ENCODE peak calls at places on chromosomes 11 and 22, in five cellular contexts. Y, H, V, A and U are unnamed samples.

GRCh38 chr11:78460468-78460867 is 42.8 kb upstream of the GAB2 start:
- DNase-seq in Y (no peak), H (no peak), V (no peak), A (no peak), U (no peak)

GRCh38 chr11:9250139-9250582 is 15.0 kb downstream of the DENND5A start:
- DNase-seq in Y (no peak), H (peak), V (peak), A (no peak), U (peak)

GRCh38 chr11:16013242-16013641 is 343.1 kb downstream of the SOX6 start:
- DNase-seq in Y (no peak), H (no peak), V (no peak), A (no peak), U (no peak)

GRCh38 chr11:119237515-119237914 is 31.4 kb downstream of the CBL start:
- DNase-seq in Y (no peak), H (no peak), V (no peak), A (no peak), U (no peak)

GRCh38 chr22:27372969-27373670 is 428.4 kb downstream of the MN1 start:
- DNase-seq in Y (peak), H (no peak), V (no peak), A (peak), U (no peak)

GRCh38 chr22:38513063-38513462 is 7.0 kb upstream of the DDX17 start:
- DNase-seq in Y (no peak), H (no peak), V (peak), A (peak), U (peak)

GRCh38 chr22:49021926-49022815 is 805.5 kb downstream of the BRD1 start:
- DNase-seq in Y (no peak), H (no peak), V (no peak), A (no peak), U (no peak)

GRCh38 chr11:78564037-78564888 is 10.4 kb downstream of the NARS2 start:
- DNase-seq in Y (peak), H (no peak), V (peak), A (peak), U (peak)

GRCh38 chr11:86160546-86161149 is 83.9 kb upstream of the EED start:
- DNase-seq in Y (no peak), H (no peak), V (no peak), A (no peak), U (no peak)

GRCh38 chr11:90594658-90595057 is 371.8 kb upstream of the CHORDC1 start:
- DNase-seq in Y (no peak), H (no peak), V (no peak), A (no peak), U (no peak)

GRCh38 chr22:49666146-49666809 is 161.4 kb downstream of the BRD1 start:
- DNase-seq in Y (no peak), H (no peak), V (no peak), A (peak), U (no peak)

GRCh38 chr11:65945430-65945911 is at the start of gene TSGA10IP:
- DNase-seq in Y (peak), H (no peak), V (no peak), A (no peak), U (no peak)
- H3K27ac ChIP-seq in Y (peak), H (no peak), V (no peak), A (no peak), U (no peak)

DNA sequence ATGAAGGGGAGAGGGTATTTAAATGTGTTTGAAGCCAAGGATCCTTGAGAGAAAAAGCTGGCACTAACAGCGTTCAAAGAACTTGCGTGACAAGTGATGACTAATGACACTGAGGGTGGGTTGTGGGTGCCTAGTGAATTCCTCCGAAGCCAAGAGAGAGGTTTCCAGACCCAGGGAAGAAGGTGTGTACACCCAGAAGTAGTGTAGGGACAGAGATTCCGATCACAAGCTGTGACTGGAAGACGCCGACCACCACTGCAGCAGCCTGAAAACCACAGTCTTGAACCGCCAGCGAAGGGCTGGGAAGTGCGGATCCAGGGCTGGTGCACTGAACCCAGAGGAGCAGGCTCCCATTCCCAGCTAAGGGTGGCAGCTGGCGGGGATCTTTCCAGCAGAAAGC is 9.5 kb downstream of the PPARA start:
- DNase-seq in Y (no peak), H (no peak), V (no peak), A (no peak), U (no peak)
- H3K27ac ChIP-seq in Y (no peak), H (no peak), V (no peak), A (no peak), U (no peak)

GRCh38 chr11:30489076-30489475 is 97.1 kb downstream of the MPPED2 start:
- DNase-seq in Y (no peak), H (no peak), V (no peak), A (no peak), U (no peak)
- H3K27ac ChIP-seq in Y (no peak), H (no peak), V (no peak), A (peak), U (no peak)

GRCh38 chr11:64543818-64544217 is 47.2 kb upstream of the SLC22A12 start:
- DNase-seq in Y (no peak), H (no peak), V (no peak), A (no peak), U (no peak)

GRCh38 chr11:64544616-64545296 is 46.3 kb upstream of the SLC22A12 start:
- DNase-seq in Y (no peak), H (no peak), V (no peak), A (peak), U (no peak)

GRCh38 chr11:64546600-64546999 is 44.4 kb upstream of the SLC22A12 start:
- DNase-seq in Y (no peak), H (no peak), V (no peak), A (no peak), U (no peak)

GRCh38 chr11:64545605-64546004 is 45.4 kb upstream of the SLC22A12 start:
- DNase-seq in Y (no peak), H (no peak), V (no peak), A (no peak), U (no peak)

DNA sequence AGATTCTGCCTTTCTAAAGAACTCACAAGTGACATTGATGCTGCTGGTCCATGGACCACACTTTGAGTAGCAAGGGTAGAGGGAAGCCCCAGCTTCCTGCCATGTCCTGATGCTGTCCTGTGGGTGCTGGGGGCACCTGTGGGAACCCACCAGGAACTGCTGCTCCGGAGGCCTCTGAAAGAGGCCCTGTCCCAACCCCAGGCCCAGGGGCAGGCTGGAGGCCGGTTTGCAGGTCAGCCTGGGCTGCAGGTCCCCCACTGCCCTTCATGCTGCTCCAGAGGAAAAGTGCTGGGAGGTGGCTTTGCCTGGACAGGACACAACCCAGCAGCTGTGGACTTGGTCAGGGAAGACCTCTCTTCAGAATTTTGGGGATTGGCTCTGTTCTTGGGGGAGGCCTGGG is 44.8 kb upstream of the SLC22A12 start:
- DNase-seq in Y (no peak), H (no peak), V (no peak), A (no peak), U (no peak)
- H3K27ac ChIP-seq in Y (no peak), H (no peak), V (no peak), A (no peak), U (no peak)

GRCh38 chr11:134432776-134433175 is 20.7 kb upstream of the B3GAT1 start:
- DNase-seq in Y (no peak), H (no peak), V (no peak), A (no peak), U (no peak)
- H3K27ac ChIP-seq in Y (no peak), H (no peak), V (no peak), A (no peak), U (no peak)

GRCh38 chr11:94861306-94861845 is 93.2 kb downstream of the AMOTL1 start:
- DNase-seq in Y (no peak), H (no peak), V (no peak), A (no peak), U (no peak)

GRCh38 chr11:94866231-94866827 is 98.2 kb downstream of the AMOTL1 start:
- DNase-seq in Y (peak), H (no peak), V (no peak), A (no peak), U (no peak)

GRCh38 chr11:94868468-94868867 is 100.3 kb downstream of the AMOTL1 start:
- DNase-seq in Y (no peak), H (no peak), V (no peak), A (no peak), U (no peak)

GRCh38 chr11:94866936-94867795 is 99.0 kb downstream of the AMOTL1 start:
- DNase-seq in Y (no peak), H (no peak), V (no peak), A (no peak), U (no peak)

GRCh38 chr11:94864646-94865045 is 96.5 kb downstream of the AMOTL1 start:
- DNase-seq in Y (no peak), H (no peak), V (no peak), A (no peak), U (no peak)
- H3K27ac ChIP-seq in Y (no peak), H (no peak), V (no peak), A (no peak), U (no peak)

GRCh38 chr11:122138759-122139594 is 23.0 kb upstream of the BLID start:
- DNase-seq in Y (no peak), H (no peak), V (no peak), A (no peak), U (no peak)
- H3K27ac ChIP-seq in Y (no peak), H (no peak), V (no peak), A (no peak), U (no peak)

DNA sequence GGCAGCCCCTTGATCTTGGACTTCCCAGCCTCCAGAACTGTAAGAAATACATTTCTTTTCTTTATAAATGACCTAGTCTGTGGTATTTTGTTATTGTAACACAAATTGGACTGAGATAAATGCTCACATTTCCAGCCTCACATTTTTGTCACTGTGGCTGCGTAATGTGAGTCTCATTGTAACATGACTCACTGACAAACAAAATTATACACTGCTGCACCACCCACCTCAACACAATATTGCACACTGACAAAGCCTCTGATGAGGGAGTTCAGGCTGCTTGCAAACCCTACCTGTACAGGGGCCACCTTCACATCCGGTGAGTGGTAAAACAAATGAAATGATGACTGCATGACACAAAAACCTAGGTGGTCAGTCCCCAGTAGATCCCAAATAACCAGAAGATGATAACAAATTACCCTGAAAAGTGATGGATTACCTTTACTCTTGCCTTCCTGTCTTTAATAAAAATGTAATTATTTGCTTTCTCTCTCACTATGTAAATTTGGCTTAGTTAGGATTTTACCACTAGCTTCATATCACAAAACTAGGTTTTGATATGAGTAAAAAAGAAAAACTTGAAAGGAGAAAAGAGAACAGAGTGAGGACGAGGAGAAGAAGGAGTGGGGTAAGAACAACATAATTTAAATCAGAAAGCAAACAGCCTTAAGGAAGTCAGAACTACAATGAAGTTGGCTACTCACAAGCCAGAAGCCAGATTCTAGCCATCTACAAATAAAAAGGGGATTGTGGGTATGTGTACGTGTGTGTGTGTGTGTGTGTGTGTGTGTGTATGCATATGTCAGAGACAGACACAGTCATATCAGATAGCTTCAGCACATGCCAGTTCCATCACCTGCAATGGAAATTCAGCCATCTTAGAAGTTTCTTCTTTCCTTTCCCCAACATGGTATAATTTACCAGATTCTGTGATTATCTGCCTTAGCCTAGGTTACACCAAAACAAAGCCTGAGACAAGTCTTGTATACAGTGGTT is 53.4 kb upstream of the SESN3 start:
- DNase-seq in Y (no peak), H (no peak), V (no peak), A (no peak), U (no peak)
- H3K27ac ChIP-seq in Y (no peak), H (no peak), V (no peak), A (no peak), U (no peak)